ENCODE peak calls at places on chromosomes 12 and 14, in five cellular contexts. One of them, this sample, is unnamed.

GRCh38 chr12:103627189-103627855 is 40.2 kb downstream of the STAB2 start:
- DNase-seq in K562: no peak
- DNase-seq in MM.1S: no peak
- DNase-seq in hepatocyte: no peak
- DNase-seq in mammary epithelial cell: no peak
- DNase-seq in this sample: no peak

GRCh38 chr14:63764620-63765139 is 36.8 kb upstream of the SGPP1 start:
- DNase-seq in K562: no peak
- DNase-seq in MM.1S: no peak
- DNase-seq in hepatocyte: no peak
- DNase-seq in mammary epithelial cell: no peak
- DNase-seq in this sample: no peak

GRCh38 chr12:32273712-32274111 is 125.6 kb upstream of the FGD4 start:
- DNase-seq in mammary epithelial cell: no peak
- DNase-seq in K562: peak; percentile 77
- DNase-seq in MM.1S: peak; percentile 86
- DNase-seq in hepatocyte: peak; percentile 55
- DNase-seq in this sample: no peak

GRCh38 chr12:116263844-116264243 is 13.6 kb downstream of the MED13L start:
- DNase-seq in MM.1S: no peak
- DNase-seq in hepatocyte: no peak
- DNase-seq in K562: no peak
- DNase-seq in mammary epithelial cell: no peak
- DNase-seq in this sample: no peak

GRCh38 chr12:45725631-45726593 is 3.6 kb upstream of the ARID2 start:
- DNase-seq in hepatocyte: peak; percentile 64
- DNase-seq in K562: peak; percentile 56
- DNase-seq in mammary epithelial cell: peak; percentile 49
- DNase-seq in MM.1S: peak; percentile 62
- DNase-seq in this sample: no peak

GRCh38 chr14:98766818-98767217 is 505.2 kb downstream of the BCL11B start:
- DNase-seq in MM.1S: no peak
- DNase-seq in K562: no peak
- DNase-seq in mammary epithelial cell: peak; percentile 25
- DNase-seq in hepatocyte: peak; percentile 48
- DNase-seq in this sample: no peak

GRCh38 chr14:97299661-97300060 is 502.5 kb downstream of the VRK1 start:
- DNase-seq in MM.1S: no peak
- DNase-seq in hepatocyte: no peak
- DNase-seq in mammary epithelial cell: no peak
- DNase-seq in K562: no peak
- DNase-seq in this sample: no peak

GRCh38 chr12:726281-727140 is 25.9 kb upstream of the WNK1 start:
- DNase-seq in K562: no peak
- DNase-seq in hepatocyte: peak; percentile 62
- DNase-seq in mammary epithelial cell: peak; percentile 68
- DNase-seq in MM.1S: no peak
- DNase-seq in this sample: no peak

GRCh38 chr14:85583311-85583710 is 53.4 kb downstream of the FLRT2 start:
- DNase-seq in MM.1S: no peak
- DNase-seq in hepatocyte: no peak
- DNase-seq in K562: no peak
- DNase-seq in mammary epithelial cell: no peak
- DNase-seq in this sample: no peak

GRCh38 chr14:58963873-58964597 is 224.4 kb upstream of the DAAM1 start:
- DNase-seq in MM.1S: no peak
- DNase-seq in K562: no peak
- DNase-seq in mammary epithelial cell: no peak
- DNase-seq in hepatocyte: no peak
- DNase-seq in this sample: no peak

GRCh38 chr12:34389378-34390170 is 367.3 kb downstream of the ALG10 start:
- DNase-seq in K562: no peak
- DNase-seq in hepatocyte: no peak
- DNase-seq in MM.1S: no peak
- DNase-seq in mammary epithelial cell: no peak
- DNase-seq in this sample: no peak

GRCh38 chr14:98623806-98624430 is 648.1 kb downstream of the BCL11B start:
- DNase-seq in mammary epithelial cell: no peak
- DNase-seq in K562: no peak
- DNase-seq in MM.1S: no peak
- DNase-seq in hepatocyte: no peak
- DNase-seq in this sample: no peak

GRCh38 chr14:105388976-105389375 is 9.4 kb upstream of the TEX22 start:
- DNase-seq in K562: no peak
- DNase-seq in mammary epithelial cell: no peak
- DNase-seq in MM.1S: no peak
- DNase-seq in hepatocyte: no peak
- DNase-seq in this sample: no peak

GRCh38 chr14:67268456-67269115 is 27.4 kb downstream of the PALS1 start:
- DNase-seq in mammary epithelial cell: no peak
- DNase-seq in MM.1S: no peak
- DNase-seq in K562: peak; percentile 36
- DNase-seq in hepatocyte: peak; percentile 6
- DNase-seq in this sample: no peak

GRCh38 chr14:54470701-54471100 is 18.1 kb downstream of the GMFB start:
- DNase-seq in MM.1S: no peak
- DNase-seq in hepatocyte: peak; percentile 32
- DNase-seq in K562: no peak
- DNase-seq in mammary epithelial cell: no peak
- DNase-seq in this sample: no peak

GRCh38 chr12:77232045-77232444 is 166.7 kb upstream of the E2F7 start:
- DNase-seq in MM.1S: no peak
- DNase-seq in mammary epithelial cell: peak; percentile 9
- DNase-seq in K562: no peak
- DNase-seq in hepatocyte: peak; percentile 51
- DNase-seq in this sample: no peak

GRCh38 chr12:106245767-106246166 is 2.1 kb downstream of the CKAP4 start:
- DNase-seq in K562: no peak
- DNase-seq in hepatocyte: peak; percentile 55
- DNase-seq in MM.1S: no peak
- DNase-seq in mammary epithelial cell: no peak
- DNase-seq in this sample: peak; percentile 79

GRCh38 chr14:32821989-32822653 is 116.6 kb upstream of the NPAS3 start:
- DNase-seq in hepatocyte: no peak
- DNase-seq in mammary epithelial cell: no peak
- DNase-seq in K562: no peak
- DNase-seq in MM.1S: no peak
- DNase-seq in this sample: no peak

GRCh38 chr12:98002887-98003493 is 512.4 kb upstream of the TMPO start:
- DNase-seq in K562: peak; percentile 13
- DNase-seq in hepatocyte: peak; percentile 72
- DNase-seq in MM.1S: peak; percentile 72
- DNase-seq in mammary epithelial cell: peak; percentile 48
- DNase-seq in this sample: peak; percentile 39

DNA sequence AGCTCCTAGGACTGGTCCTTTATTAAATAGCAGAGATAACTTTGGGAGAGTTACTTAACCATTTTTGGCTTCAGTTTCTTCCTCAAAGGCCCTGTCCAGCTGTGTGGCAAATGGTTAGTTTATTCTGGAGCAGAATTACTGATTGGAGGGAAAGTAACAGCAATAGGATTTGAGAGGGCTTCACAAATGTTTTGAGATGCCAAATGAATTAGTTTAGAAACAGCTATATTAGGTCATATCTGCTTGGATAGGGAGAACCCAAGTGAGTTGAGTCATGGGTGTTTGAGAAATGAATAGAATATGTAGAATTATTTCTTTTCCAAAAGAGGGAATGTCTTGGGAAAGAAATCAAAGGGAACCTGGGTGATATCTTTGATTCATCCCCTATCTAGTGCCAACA is 17.5 kb downstream of the RASSF3 start:
- DNase-seq in hepatocyte: no peak
- DNase-seq in K562: no peak
- DNase-seq in MM.1S: no peak
- DNase-seq in mammary epithelial cell: peak; percentile 45
- DNase-seq in this sample: no peak
- H4K20me1 ChIP-seq in hepatocyte: no peaks in the 10 kb centered on the region
- H4K20me1 ChIP-seq in K562: no peaks in the 10 kb centered on the region
- H4K20me1 ChIP-seq in MM.1S: peaks cover 3% of the 10 kb centered on the region
- H4K20me1 ChIP-seq in mammary epithelial cell: no peaks in the 10 kb centered on the region
- H4K20me1 ChIP-seq in this sample: no peaks in the 10 kb centered on the region

GRCh38 chr12:53485955-53486729 is 13.1 kb downstream of the MAP3K12 start:
- DNase-seq in hepatocyte: no peak
- DNase-seq in MM.1S: no peak
- DNase-seq in K562: no peak
- DNase-seq in mammary epithelial cell: no peak
- DNase-seq in this sample: no peak

GRCh38 chr12:53486730-53487487 is 12.3 kb downstream of the MAP3K12 start:
- DNase-seq in K562: no peak
- DNase-seq in MM.1S: peak; percentile 2
- DNase-seq in hepatocyte: no peak
- DNase-seq in mammary epithelial cell: no peak
- DNase-seq in this sample: no peak

GRCh38 chr12:53483979-53484377 is 15.3 kb downstream of the MAP3K12 start:
- DNase-seq in MM.1S: no peak
- DNase-seq in mammary epithelial cell: no peak
- DNase-seq in hepatocyte: no peak
- DNase-seq in K562: no peak
- DNase-seq in this sample: no peak

GRCh38 chr12:53483225-53483978 is 15.9 kb downstream of the MAP3K12 start:
- DNase-seq in mammary epithelial cell: no peak
- DNase-seq in hepatocyte: no peak
- DNase-seq in MM.1S: no peak
- DNase-seq in K562: no peak
- DNase-seq in this sample: no peak

GRCh38 chr12:53484686-53485567 is 14.3 kb downstream of the MAP3K12 start:
- DNase-seq in mammary epithelial cell: peak; percentile 57
- DNase-seq in K562: no peak
- DNase-seq in hepatocyte: no peak
- DNase-seq in MM.1S: no peak
- DNase-seq in this sample: no peak
- H4K20me1 ChIP-seq in mammary epithelial cell: no peaks in the 10 kb centered on the region
- H4K20me1 ChIP-seq in K562: peaks cover 8% of the 10 kb centered on the region
- H4K20me1 ChIP-seq in hepatocyte: peaks cover 16% of the 10 kb centered on the region
- H4K20me1 ChIP-seq in MM.1S: peaks cover 7% of the 10 kb centered on the region
- H4K20me1 ChIP-seq in this sample: peaks cover 2% of the 10 kb centered on the region

GRCh38 chr12:50776749-50777728 is 13.1 kb downstream of the ATF1 start:
- DNase-seq in hepatocyte: no peak
- DNase-seq in MM.1S: no peak
- DNase-seq in mammary epithelial cell: no peak
- DNase-seq in K562: no peak
- DNase-seq in this sample: no peak
- H4K20me1 ChIP-seq in hepatocyte: peaks cover 9% of the 10 kb centered on the region
- H4K20me1 ChIP-seq in MM.1S: no peaks in the 10 kb centered on the region
- H4K20me1 ChIP-seq in mammary epithelial cell: no peaks in the 10 kb centered on the region
- H4K20me1 ChIP-seq in K562: no peaks in the 10 kb centered on the region
- H4K20me1 ChIP-seq in this sample: no peaks in the 10 kb centered on the region

GRCh38 chr12:69254857-69255256 is 15.5 kb downstream of the CPSF6 start:
- DNase-seq in mammary epithelial cell: no peak
- DNase-seq in MM.1S: no peak
- DNase-seq in K562: no peak
- DNase-seq in hepatocyte: no peak
- DNase-seq in this sample: no peak
- H4K20me1 ChIP-seq in mammary epithelial cell: peaks cover 2% of the 10 kb centered on the region
- H4K20me1 ChIP-seq in MM.1S: peaks cover 35% of the 10 kb centered on the region
- H4K20me1 ChIP-seq in K562: no peaks in the 10 kb centered on the region
- H4K20me1 ChIP-seq in hepatocyte: peaks cover 35% of the 10 kb centered on the region
- H4K20me1 ChIP-seq in this sample: peaks cover 28% of the 10 kb centered on the region